ENCODE peak calls at places on chromosomes 2 and 18, in four cellular contexts. R is tibial artery, O is foreskin fibroblast, D is MCF 10A. S is an unnamed sample.

GRCh38 chr2:165238295-165238694 is 919 bp upstream of the SCN2A start:
- DNase-seq in R (no peak), O (peak; percentile 4), D (peak; percentile 31), S (no peak)

GRCh38 chr2:28545590-28546195 is 49.8 kb downstream of the PLB1 start:
- DNase-seq in R (no peak), O (no peak), D (no peak), S (no peak)

GRCh38 chr2:40037303-40037702 is 258.2 kb upstream of the THUMPD2 start:
- DNase-seq in R (peak; percentile 47), O (no peak), D (no peak), S (no peak)

GRCh38 chr2:157182834-157183396 is 74.6 kb upstream of the GALNT5 start:
- DNase-seq in R (no peak), O (peak; percentile 86), D (peak; percentile 91), S (no peak)

GRCh38 chr2:6921321-6921922 is 4.2 kb downstream of the RNF144A start:
- DNase-seq in R (no peak), O (no peak), D (no peak), S (no peak)

GRCh38 chr2:97716695-97717617 is 3.6 kb downstream of the ZAP70 start:
- DNase-seq in R (no peak), O (no peak), D (no peak), S (no peak)

GRCh38 chr2:67974564-67975430 is 88.0 kb downstream of the C1D start:
- DNase-seq in R (peak; percentile 47), O (no peak), D (no peak), S (no peak)

GRCh38 chr2:43340066-43340465 is 113.7 kb upstream of the ZFP36L2 start:
- DNase-seq in R (no peak), O (peak; percentile 79), D (peak; percentile 33), S (no peak)

GRCh38 chr2:231725476-231725875 is 17.2 kb downstream of the PTMA start:
- DNase-seq in R (no peak), O (no peak), D (no peak), S (no peak)

GRCh38 chr18:58960946-58961722 is 96.5 kb downstream of the ZNF532 start:
- DNase-seq in R (no peak), O (no peak), D (no peak), S (no peak)

GRCh38 chr2:25981596-25982272 is 563 bp downstream of the KIF3C start:
- DNase-seq in R (no peak), O (no peak), D (no peak), S (peak; percentile 18)

GRCh38 chr2:109499549-109499948 is 114.2 kb downstream of the SEPTIN10 start:
- DNase-seq in R (no peak), O (no peak), D (no peak), S (no peak)

GRCh38 chr18:9782073-9782857 is 74.2 kb downstream of the RAB31 start:
- DNase-seq in R (peak; percentile 29), O (peak; percentile 81), D (peak; percentile 88), S (no peak)

GRCh38 chr18:9951022-9951859 is 37.4 kb downstream of the VAPA start:
- DNase-seq in R (no peak), O (peak; percentile 52), D (peak; percentile 70), S (no peak)

GRCh38 chr2:112721819-112722522 is 1.2 kb downstream of the NT5DC4 start:
- DNase-seq in R (no peak), O (no peak), D (no peak), S (no peak)

GRCh38 chr18:8326763-8327394 is 282.4 kb upstream of the RAB12 start:
- DNase-seq in R (no peak), O (no peak), D (no peak), S (no peak)

GRCh38 chr2:127913808-127914457 is 28.2 kb upstream of the AMMECR1L start:
- DNase-seq in R (no peak), O (no peak), D (peak; percentile 53), S (no peak)

GRCh38 chr18:56789004-56789888 is 138.1 kb downstream of the WDR7 start:
- DNase-seq in R (no peak), O (no peak), D (peak; percentile 59), S (no peak)

GRCh38 chr18:8754995-8755955 is 49.9 kb downstream of the MTCL1 start:
- DNase-seq in R (no peak), O (peak; percentile 57), D (no peak), S (no peak)

GRCh38 chr2:18077724-18078123 is 199.3 kb downstream of the KCNS3 start:
- DNase-seq in R (no peak), O (peak; percentile 75), D (peak; percentile 45), S (no peak)

GRCh38 chr18:58998421-58999203 is 133.9 kb downstream of the ZNF532 start:
- DNase-seq in R (peak; percentile 79), O (peak; percentile 74), D (peak; percentile 47), S (no peak)

GRCh38 chr18:61743775-61744531 is 148.9 kb downstream of the RNF152 start:
- DNase-seq in R (peak; percentile 48), O (no peak), D (no peak), S (no peak)

GRCh38 chr2:7007846-7008741 is 90.9 kb downstream of the RNF144A start:
- DNase-seq in R (peak; percentile 86), O (no peak), D (peak; percentile 92), S (no peak)

GRCh38 chr2:183034806-183035205 is 3.5 kb downstream of the NCKAP1 start:
- DNase-seq in R (no peak), O (no peak), D (no peak), S (no peak)

GRCh38 chr2:240142256-240142775 is 1.9 kb upstream of the OTOS start:
- DNase-seq in R (no peak), O (no peak), D (no peak), S (no peak)

GRCh38 chr2:23363831-23364230 is 21.1 kb upstream of the KLHL29 start:
- DNase-seq in R (no peak), O (no peak), D (no peak), S (no peak)

GRCh38 chr2:202072226-202072625 is 829 bp upstream of the KIAA2012 start:
- DNase-seq in R (no peak), O (no peak), D (no peak), S (no peak)
- TF ChIP-seq CTCF in R (no peak), O (peak; percentile 18), D (no peak), S (no peak)

DNA sequence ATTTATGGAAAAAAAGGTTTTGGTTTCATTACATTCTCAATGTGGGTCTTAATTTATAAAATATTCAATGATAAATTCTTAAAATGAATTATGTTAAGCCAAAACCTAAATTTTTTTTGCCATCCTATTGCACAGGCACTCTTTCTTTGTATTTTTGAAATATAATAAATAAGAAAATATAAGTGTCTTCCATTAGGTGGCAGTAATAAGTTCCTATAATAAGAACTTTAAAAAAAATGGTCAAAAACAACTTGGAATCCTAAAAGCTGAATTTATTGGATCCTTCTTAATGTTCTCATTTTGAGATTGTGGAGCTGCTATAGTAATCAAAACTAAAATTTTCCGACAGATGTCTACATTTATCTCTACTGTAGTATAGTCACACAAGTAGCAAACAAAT is 5.7 kb downstream of the CALCRL start:
- DNase-seq in R (no peak), O (no peak), D (no peak), S (no peak)
- TF ChIP-seq CTCF in R (no peak), O (no peak), D (no peak), S (no peak)

GRCh38 chr2:15939556-15939853 is 845 bp upstream of the MYCN start:
- DNase-seq in R (no peak), O (peak; percentile 7), D (no peak), S (no peak)
- TF ChIP-seq CTCF in R (no peak), O (no peak), D (no peak), S (no peak)

GRCh38 chr18:51025512-51025911 is 4.5 kb upstream of the SMAD4 start:
- DNase-seq in R (no peak), O (no peak), D (no peak), S (no peak)

GRCh38 chr18:51029378-51029693 is 677 bp upstream of the SMAD4 start:
- DNase-seq in R (no peak), O (no peak), D (no peak), S (no peak)

GRCh38 chr18:51030537-51031258 is 685 bp downstream of the SMAD4 start:
- DNase-seq in R (peak; percentile 61), O (peak; percentile 32), D (peak; percentile 66), S (peak; percentile 71)

GRCh38 chr18:51029694-51030536 is at the start of gene SMAD4:
- DNase-seq in R (peak; percentile 95), O (peak; percentile 93), D (peak; percentile 96), S (peak; percentile 98)

DNA sequence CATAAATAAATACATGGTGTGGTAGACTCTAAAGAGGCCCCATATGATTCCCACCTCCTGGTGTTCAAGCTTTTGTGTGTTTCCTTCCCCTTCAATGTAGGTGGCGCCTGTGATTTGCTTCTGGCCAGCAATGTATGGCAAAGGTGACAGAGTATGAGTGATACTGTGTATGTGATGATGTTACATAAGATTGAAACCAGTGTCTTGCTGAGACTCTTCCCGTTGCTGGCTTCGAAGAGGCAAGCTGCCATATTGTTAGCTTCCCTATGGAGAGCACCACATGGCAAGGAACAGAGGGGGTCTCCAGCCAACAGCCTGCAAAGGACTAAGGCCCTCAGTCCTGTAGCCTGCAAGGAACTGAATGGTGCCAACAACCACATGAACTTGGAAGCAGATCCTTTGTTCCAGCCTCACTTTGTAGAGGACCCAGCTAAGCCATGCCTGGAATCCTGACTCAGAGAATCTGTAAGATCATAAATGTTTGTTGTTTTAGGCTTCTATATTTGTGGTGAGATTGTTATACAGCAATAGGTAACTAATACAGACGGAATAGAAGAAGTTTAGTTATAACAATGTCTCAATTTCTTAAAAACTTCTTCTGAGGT is 1.7 kb upstream of the SMAD4 start:
- DNase-seq in R (no peak), O (peak; percentile 20), D (peak; percentile 52), S (no peak)
- TF ChIP-seq CTCF in R (no peak), O (no peak), D (no peak), S (no peak)

DNA sequence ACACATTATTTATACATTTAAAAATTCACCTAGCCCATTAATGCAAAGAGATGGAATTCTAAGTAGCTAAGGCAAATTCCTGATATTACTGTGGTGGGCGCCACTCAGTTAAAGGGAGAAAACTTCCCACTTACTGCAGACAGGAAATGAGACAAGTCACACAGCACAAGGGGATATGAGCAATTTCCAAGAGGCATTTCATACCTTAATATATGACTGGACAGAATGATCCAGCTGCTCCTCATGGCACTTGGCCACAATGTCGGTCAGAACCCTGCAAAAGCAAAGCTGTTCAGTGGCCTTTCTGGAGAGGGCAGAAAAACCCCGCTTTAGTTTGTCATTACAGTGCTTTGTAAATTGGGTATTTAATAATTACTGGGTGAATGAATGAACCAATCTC is 121.4 kb upstream of the CCDC195 start:
- DNase-seq in R (no peak), O (peak; percentile 91), D (peak; percentile 75), S (no peak)
- TF ChIP-seq CTCF in R (no peak), O (no peak), D (no peak), S (no peak)

GRCh38 chr2:45649457-45649854 is 2.0 kb upstream of the PRKCE start:
- DNase-seq in R (no peak), O (no peak), D (no peak), S (no peak)
- TF ChIP-seq CTCF in R (no peak), O (no peak), D (no peak), S (no peak)

DNA sequence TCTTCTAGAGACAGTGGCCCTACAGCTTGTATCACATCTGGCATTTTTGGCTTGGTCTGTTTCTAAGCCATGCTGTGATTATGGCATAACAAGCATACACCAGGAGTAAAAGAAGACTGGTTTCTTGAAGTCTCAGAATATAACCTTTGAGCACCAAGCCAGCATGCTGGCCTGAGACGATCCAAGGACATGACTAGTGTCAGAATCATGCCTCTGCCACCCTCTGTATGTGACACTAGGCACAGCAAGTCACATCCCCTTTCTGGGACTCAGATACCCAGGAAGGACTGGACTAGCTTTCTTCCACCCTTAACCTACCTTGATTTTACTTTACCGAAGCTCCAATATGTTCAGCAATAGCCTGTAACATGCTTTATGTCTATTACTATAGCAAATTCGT is 345.5 kb downstream of the SETBP1 start:
- DNase-seq in R (no peak), O (no peak), D (no peak), S (no peak)
- TF ChIP-seq CTCF in R (no peak), O (no peak), D (no peak), S (no peak)